ENCODE peak calls at places on chromosomes 5 and 9, in ten cellular contexts. K is naive thymus-derived CD4-positive, alpha-beta T cell; A is A172; E is cardiac muscle cell; M is nephron progenitor cell; I is activated T-cell treated with anti-CD3 and anti-CD28 coated beads, Interleukin-2, amount 50 U/mL, for 4 hours; V is CD8-positive, alpha-beta T cell; C is HTR-8/SVneo; N is Right ventricle myocardium superior; R is aorta. U is an unnamed sample.

GRCh38 chr5:106940986-106941385 is 729.8 kb downstream of the EFNA5 start:
- DNase-seq in E (no peak), C (no peak), I (no peak), N (no peak), K (no peak), M (no peak), R (no peak), A (peak; percentile 37), V (no peak), U (no peak)

GRCh38 chr9:88875394-88875793 is 115.9 kb upstream of the S1PR3 start:
- DNase-seq in A (no peak), R (no peak), M (no peak), C (no peak), K (no peak), V (no peak), E (no peak), I (no peak), N (no peak), U (no peak)

GRCh38 chr5:131968396-131968954 is 23.0 kb upstream of the MEIKIN start:
- DNase-seq in N (no peak), V (no peak), I (no peak), K (no peak), R (no peak), M (no peak), E (peak; percentile 56), C (no peak), A (no peak), U (no peak)

GRCh38 chr5:122316652-122317051 is 4.6 kb downstream of the SNCAIP start:
- DNase-seq in R (no peak), K (no peak), E (no peak), C (no peak), M (no peak), A (no peak), I (no peak), N (no peak), V (no peak), U (no peak)

GRCh38 chr5:148343603-148344230 is 8.4 kb downstream of the SPINK9 start:
- DNase-seq in I (no peak), M (no peak), E (no peak), A (no peak), N (no peak), K (no peak), R (no peak), C (no peak), V (no peak), U (no peak)

GRCh38 chr5:172768573-172769323 is 2.2 kb downstream of the DUSP1 start:
- DNase-seq in K (no peak), R (peak; percentile 88), M (no peak), I (no peak), A (peak; percentile 54), N (peak; percentile 63), C (no peak), E (peak; percentile 76), V (peak; percentile 23), U (no peak)

GRCh38 chr9:4197548-4197947 is 102.3 kb downstream of the GLIS3 start:
- DNase-seq in N (no peak), C (no peak), A (no peak), K (no peak), M (no peak), V (no peak), R (peak; percentile 30), I (no peak), E (no peak), U (no peak)

GRCh38 chr9:19161257-19162025 is 34.1 kb upstream of the PLIN2 start:
- DNase-seq in V (peak; percentile 22), A (peak; percentile 96), M (no peak), C (peak; percentile 67), N (no peak), K (peak; percentile 38), I (peak; percentile 17), R (no peak), E (peak; percentile 97), U (peak; percentile 100)

GRCh38 chr5:96195053-96195452 is 233.4 kb upstream of the ELL2 start:
- DNase-seq in K (no peak), I (no peak), A (no peak), C (no peak), V (no peak), R (no peak), E (peak; percentile 28), M (no peak), N (no peak), U (no peak)

GRCh38 chr5:93273176-93273575 is 307.8 kb downstream of the NR2F1-AS1 start:
- DNase-seq in R (no peak), N (no peak), E (peak; percentile 65), C (no peak), V (no peak), M (no peak), A (peak; percentile 79), I (no peak), K (no peak), U (no peak)

GRCh38 chr9:114304416-114305188 is 18.3 kb upstream of the ORM1 start:
- DNase-seq in A (no peak), C (no peak), V (no peak), I (no peak), E (no peak), M (no peak), K (no peak), R (peak; percentile 50), N (no peak), U (no peak)

GRCh38 chr5:171388816-171389168 is 1.1 kb downstream of the NPM1 start:
- DNase-seq in E (no peak), N (no peak), V (no peak), K (no peak), A (no peak), M (peak; percentile 6), R (peak; percentile 30), I (no peak), C (no peak), U (no peak)

GRCh38 chr5:97162045-97162444 is 19.6 kb upstream of the LIX1 start:
- DNase-seq in M (peak; percentile 74), E (peak; percentile 88), C (peak; percentile 45), K (peak; percentile 35), A (peak; percentile 73), I (peak; percentile 30), R (no peak), N (no peak), V (peak; percentile 54), U (peak; percentile 27)

GRCh38 chr9:5438301-5439162 is 807 bp upstream of the PLGRKT start:
- DNase-seq in N (no peak), R (no peak), C (no peak), V (peak; percentile 22), M (no peak), K (peak; percentile 74), A (no peak), E (peak; percentile 47), I (peak; percentile 21), U (peak; percentile 74)

GRCh38 chr5:59484618-59485017 is 408.9 kb downstream of the PDE4D start:
- DNase-seq in K (no peak), I (no peak), M (no peak), N (no peak), A (no peak), C (no peak), E (no peak), R (no peak), V (no peak), U (no peak)

GRCh38 chr9:17859228-17859627 is 280.4 kb downstream of the SH3GL2 start:
- DNase-seq in V (no peak), C (no peak), E (no peak), M (no peak), N (no peak), R (no peak), I (no peak), K (no peak), A (no peak), U (no peak)

GRCh38 chr9:114098021-114098659 is 952 bp downstream of the KIF12 start:
- DNase-seq in N (no peak), R (no peak), M (peak; percentile 73), I (no peak), K (peak; percentile 30), C (no peak), A (no peak), V (no peak), E (no peak), U (no peak)

U was measured in epithelial cell of proximal tubule.